ENCODE peak calls at places on chromosomes 11 and 22, in eight cellular contexts. E is A549, V is K562, F is esophagus muscularis mucosa, I is tibial nerve, Q is transverse colon, H is H1, A is SK-N-SH. Y is an unnamed sample.

GRCh38 chr22:30578481-30578880 is 4.0 kb upstream of the GAL3ST1 start:
- DNase-seq in E (no peak), V (no peak), F (no peak), I (no peak), Q (no peak), H (no peak), A (no peak), Y (no peak)

GRCh38 chr11:75204012-75204674 is 36.4 kb upstream of the TPBGL start:
- DNase-seq in E (no peak), V (no peak), F (no peak), I (no peak), Q (no peak), H (no peak), A (no peak), Y (no peak)

GRCh38 chr11:3121416-3121815 is 43.7 kb downstream of the OSBPL5 start:
- DNase-seq in E (no peak), V (no peak), F (no peak), I (no peak), Q (peak), H (no peak), A (no peak), Y (no peak)

GRCh38 chr11:6681505-6681904 is 1.6 kb downstream of the MRPL17 start:
- DNase-seq in E (no peak), V (no peak), F (no peak), I (no peak), Q (no peak), H (no peak), A (no peak), Y (no peak)

GRCh38 chr11:110878513-110878912 is 166.3 kb upstream of the ARHGAP20 start:
- DNase-seq in E (no peak), V (no peak), F (no peak), I (no peak), Q (no peak), H (no peak), A (no peak), Y (no peak)

GRCh38 chr11:73229321-73230275 is 11.5 kb downstream of the P2RY2 start:
- DNase-seq in E (no peak), V (no peak), F (no peak), I (no peak), Q (peak), H (no peak), A (peak), Y (no peak)

GRCh38 chr11:79809487-79809886 is 368.7 kb upstream of the TENM4 start:
- DNase-seq in E (no peak), V (no peak), F (no peak), I (no peak), Q (no peak), H (no peak), A (no peak), Y (no peak)

GRCh38 chr11:67638535-67639437 is 777 bp downstream of the TBX10 start:
- DNase-seq in E (no peak), V (no peak), F (no peak), I (no peak), Q (no peak), H (no peak), A (no peak), Y (no peak)

GRCh38 chr11:415640-416041 is 842 bp upstream of the SIGIRR start:
- DNase-seq in E (no peak), V (no peak), F (no peak), I (no peak), Q (peak), H (peak), A (no peak), Y (no peak)

GRCh38 chr22:20128902-20129746 is 2.5 kb upstream of the ZDHHC8 start:
- DNase-seq in E (peak), V (peak), F (no peak), I (no peak), Q (peak), H (peak), A (no peak), Y (no peak)

GRCh38 chr11:36501236-36501635 is 8.8 kb downstream of the TRAF6 start:
- DNase-seq in E (no peak), V (no peak), F (no peak), I (no peak), Q (no peak), H (no peak), A (no peak), Y (no peak)

GRCh38 chr11:10021563-10021962 is 272.5 kb downstream of the SBF2 start:
- DNase-seq in E (no peak), V (no peak), F (no peak), I (no peak), Q (no peak), H (no peak), A (peak), Y (no peak)

GRCh38 chr11:14449302-14449714 is 50.3 kb downstream of the COPB1 start:
- DNase-seq in E (peak), V (no peak), F (no peak), I (no peak), Q (no peak), H (no peak), A (peak), Y (no peak)

GRCh38 chr22:37510046-37510445 is 9.2 kb downstream of the CARD10 start:
- DNase-seq in E (no peak), V (no peak), F (no peak), I (no peak), Q (no peak), H (no peak), A (no peak), Y (no peak)

GRCh38 chr11:78295347-78295746 is 106.6 kb downstream of the USP35 start:
- DNase-seq in E (no peak), V (no peak), F (no peak), I (no peak), Q (no peak), H (no peak), A (no peak), Y (no peak)

GRCh38 chr11:125671561-125671960 is 9.1 kb downstream of the ACRV1 start:
- DNase-seq in E (no peak), V (no peak), F (no peak), I (no peak), Q (no peak), H (no peak), A (no peak), Y (no peak)

GRCh38 chr11:65489706-65490310 is 9.0 kb upstream of the MALAT1 start:
- DNase-seq in E (peak), V (no peak), F (no peak), I (no peak), Q (peak), H (no peak), A (no peak), Y (no peak)

GRCh38 chr22:26367402-26368245 is 61.4 kb upstream of the ASPHD2 start:
- DNase-seq in E (peak), V (peak), F (no peak), I (no peak), Q (peak), H (peak), A (peak), Y (no peak)

GRCh38 chr11:64545605-64546004 is 45.4 kb upstream of the SLC22A12 start:
- DNase-seq in E (peak), V (no peak), F (no peak), I (no peak), Q (no peak), H (no peak), A (no peak), Y (no peak)

GRCh38 chr11:57649826-57650738 is at the start of gene YPEL4:
- DNase-seq in E (peak), V (peak), F (peak), I (no peak), Q (peak), H (peak), A (peak), Y (peak)

GRCh38 chr22:23282089-23282501 is 101.8 kb downstream of the BCR start:
- DNase-seq in E (peak), V (no peak), F (no peak), I (peak), Q (peak), H (no peak), A (no peak), Y (no peak)

GRCh38 chr11:107957109-107957588 is 28.9 kb downstream of the RAB39A start:
- DNase-seq in E (no peak), V (no peak), F (no peak), I (peak), Q (no peak), H (no peak), A (peak), Y (no peak)

GRCh38 chr22:37529652-37530345 is 10.6 kb upstream of the CARD10 start:
- DNase-seq in E (no peak), V (no peak), F (no peak), I (no peak), Q (peak), H (no peak), A (peak), Y (no peak)

GRCh38 chr11:88709567-88709966 is 356.2 kb downstream of the GRM5 start:
- DNase-seq in E (peak), V (no peak), F (no peak), I (no peak), Q (no peak), H (no peak), A (no peak), Y (no peak)

GRCh38 chr22:45460288-45461109 is 42.2 kb upstream of the FBLN1 start:
- DNase-seq in E (no peak), V (no peak), F (no peak), I (peak), Q (peak), H (no peak), A (peak), Y (peak)

GRCh38 chr22:50730941-50731661 is 6.9 kb upstream of the ACR start:
- DNase-seq in E (no peak), V (no peak), F (no peak), I (no peak), Q (no peak), H (peak), A (peak), Y (peak)

DNA sequence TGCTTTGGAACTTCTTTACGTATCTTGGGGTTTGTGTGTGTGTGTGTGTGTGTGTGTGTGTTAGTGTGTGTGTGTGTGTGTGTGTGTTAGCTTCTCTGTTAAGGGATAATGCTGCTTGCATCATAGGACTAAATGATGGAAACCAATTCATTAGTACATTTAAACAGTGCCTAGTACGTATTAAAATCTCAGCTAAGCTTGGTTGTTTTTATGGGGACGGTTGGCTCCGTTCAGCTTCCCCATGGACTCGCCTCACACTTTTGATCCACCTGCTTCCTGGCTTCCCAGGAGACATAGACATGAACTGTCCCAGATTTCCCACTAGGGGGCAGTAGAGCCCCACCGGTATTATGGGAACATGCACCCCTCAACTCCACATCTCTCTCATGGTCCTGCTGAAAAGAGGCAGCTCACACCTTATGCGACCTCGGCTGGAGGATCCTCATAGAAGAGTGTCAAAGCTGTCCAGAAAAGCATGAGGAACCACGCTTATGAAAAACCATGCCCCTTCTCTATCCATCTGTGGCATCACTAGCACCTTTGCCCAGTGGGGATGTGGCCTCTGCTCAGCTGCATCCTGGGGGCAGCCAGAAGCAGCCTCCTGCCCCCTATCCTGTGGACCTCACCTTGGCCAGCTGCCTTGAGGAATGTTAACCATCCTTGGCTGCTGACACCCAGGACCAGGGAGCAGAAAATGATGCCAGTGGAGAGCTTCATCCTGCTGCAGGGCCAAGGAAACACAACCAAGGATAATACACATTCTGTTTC is 9.7 kb upstream of the SAAL1 start:
- DNase-seq in E (peak), V (peak), F (no peak), I (peak), Q (peak), H (peak), A (peak), Y (peak)
- H3K4me3 ChIP-seq in E (no peak), V (no peak), F (no peak), I (no peak), Q (no peak), H (no peak), A (no peak), Y (no peak)

DNA sequence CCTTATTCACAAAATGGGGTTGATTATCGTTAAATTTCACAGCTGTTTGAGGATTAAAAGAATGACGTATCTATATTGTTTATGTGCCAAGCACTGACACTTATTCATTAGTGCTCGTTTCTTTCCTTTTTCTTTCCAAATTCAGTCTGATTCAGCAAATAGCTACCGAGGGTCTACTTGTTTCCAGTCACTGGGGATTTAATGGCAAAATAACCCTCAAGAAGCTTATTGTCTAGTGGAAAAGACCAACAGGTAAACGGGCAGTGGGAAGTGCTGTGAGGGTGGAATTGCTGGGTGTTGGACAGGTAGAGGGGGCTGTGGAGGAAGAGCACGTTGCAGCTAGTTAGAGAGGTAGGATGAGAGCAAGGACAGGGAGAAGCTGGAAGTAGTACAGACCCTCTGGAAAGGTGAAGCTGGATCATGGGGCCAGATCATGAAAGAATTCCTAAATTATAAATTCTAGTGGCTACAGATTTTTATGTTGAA is 48.3 kb upstream of the BIRC3 start:
- DNase-seq in E (no peak), V (no peak), F (no peak), I (no peak), Q (no peak), H (no peak), A (no peak), Y (no peak)
- TF ChIP-seq CTCF in E (no peak), V (no peak), F (no peak), I (no peak), Q (no peak), H (no peak), A (no peak), Y (no peak)

GRCh38 chr11:45262900-45263299 is 23.2 kb downstream of the SYT13 start:
- DNase-seq in E (no peak), V (no peak), F (no peak), I (no peak), Q (peak), H (no peak), A (no peak), Y (no peak)

GRCh38 chr11:45260047-45260446 is 26.1 kb downstream of the SYT13 start:
- DNase-seq in E (no peak), V (no peak), F (no peak), I (no peak), Q (no peak), H (no peak), A (no peak), Y (no peak)

GRCh38 chr11:45263773-45264172 is 22.4 kb downstream of the SYT13 start:
- DNase-seq in E (no peak), V (no peak), F (no peak), I (no peak), Q (no peak), H (no peak), A (no peak), Y (no peak)

GRCh38 chr11:45264839-45265515 is 21.2 kb downstream of the SYT13 start:
- DNase-seq in E (peak), V (peak), F (no peak), I (no peak), Q (no peak), H (no peak), A (no peak), Y (no peak)

GRCh38 chr11:45259607-45260006 is 26.5 kb downstream of the SYT13 start:
- DNase-seq in E (peak), V (no peak), F (no peak), I (no peak), Q (peak), H (no peak), A (no peak), Y (no peak)
- TF ChIP-seq EP300 in E (no peak), V (no peak), F (no peak), I (no peak), Q (no peak), H (no peak), A (no peak), Y (no peak)

DNA sequence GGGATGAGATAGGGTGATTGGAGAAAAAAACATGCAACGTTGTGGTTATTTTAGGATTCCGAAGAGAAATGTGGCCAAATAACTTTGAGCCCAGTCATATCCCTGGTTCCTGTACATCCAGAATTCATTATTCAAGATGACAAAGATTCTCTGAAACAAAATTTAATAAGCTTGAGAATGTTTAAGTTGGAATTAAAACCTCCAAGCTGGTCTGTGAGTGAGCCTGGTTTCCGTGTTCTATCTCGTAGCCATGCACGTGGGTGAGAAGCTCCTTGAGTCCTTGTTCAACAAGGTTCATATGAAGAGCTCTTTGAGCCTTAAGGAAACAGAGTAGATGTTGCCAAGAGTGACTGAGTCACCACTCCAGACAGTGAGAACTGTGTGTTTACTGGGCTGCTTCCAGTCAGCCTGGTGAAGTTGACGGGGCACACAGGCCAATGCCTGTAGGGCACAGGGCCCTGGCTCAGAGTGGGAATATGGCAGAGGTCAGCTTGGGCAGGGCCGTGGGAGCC is 206.5 kb downstream of the NAV2 start:
- DNase-seq in E (peak), V (no peak), F (no peak), I (no peak), Q (peak), H (no peak), A (no peak), Y (no peak)
- H3K4me3 ChIP-seq in E (no peak), V (no peak), F (no peak), I (no peak), Q (no peak), H (no peak), A (no peak), Y (no peak)

GRCh38 chr22:17562906-17563870 is at the start of gene SLC25A18:
- DNase-seq in E (no peak), V (peak), F (no peak), I (peak), Q (peak), H (peak), A (no peak), Y (no peak)
- TF ChIP-seq CTCF in E (no peak), V (peak), F (no peak), I (no peak), Q (no peak), H (peak), A (peak), Y (no peak)

GRCh38 chr11:112223125-112223524 is 3.1 kb upstream of the PTS start:
- DNase-seq in E (no peak), V (no peak), F (no peak), I (no peak), Q (no peak), H (no peak), A (no peak), Y (no peak)

GRCh38 chr11:112221263-112221835 is 4.9 kb upstream of the PTS start:
- DNase-seq in E (no peak), V (no peak), F (no peak), I (no peak), Q (no peak), H (no peak), A (no peak), Y (no peak)

GRCh38 chr11:112222303-112222702 is 3.9 kb upstream of the PTS start:
- DNase-seq in E (no peak), V (no peak), F (no peak), I (no peak), Q (no peak), H (no peak), A (no peak), Y (no peak)

GRCh38 chr11:112216591-112217105 is 9.6 kb upstream of the PTS start:
- DNase-seq in E (no peak), V (no peak), F (no peak), I (no peak), Q (no peak), H (no peak), A (no peak), Y (no peak)

GRCh38 chr11:112219476-112220232 is 6.6 kb upstream of the PTS start:
- DNase-seq in E (peak), V (peak), F (no peak), I (peak), Q (peak), H (no peak), A (peak), Y (peak)
- TF ChIP-seq EP300 in E (no peak), V (no peak), F (no peak), I (no peak), Q (no peak), H (no peak), A (no peak), Y (no peak)